ENCODE peak calls at places on chromosomes 1 and 21, in ten cellular contexts. M is mucosa of descending colon, P is mammary epithelial cell, B is PC-3, Z is body of pancreas, G is stomach, X is aorta, S is thoracic aorta, D is iPS DF 6.9, L is ovary. R is an unnamed sample. For H3K4me1, the result is how much of the 10 kb centered on the place peaks cover.

GRCh38 chr1:223846668-223847007 is 891 bp upstream of the TP53BP2 start:
- DNase-seq in M (peak), P (no peak), B (peak), Z (peak), G (no peak), X (no peak), S (no peak), D (no peak), L (peak), R (no peak)

GRCh38 chr1:61293197-61293596 is 210.8 kb downstream of the NFIA start:
- DNase-seq in M (no peak), P (peak), B (peak), Z (no peak), G (no peak), X (no peak), S (no peak), D (no peak), L (no peak), R (no peak)

GRCh38 chr1:167486090-167486824 is 32.1 kb downstream of the CD247 start:
- DNase-seq in M (peak), P (no peak), B (no peak), Z (no peak), G (no peak), X (no peak), S (no peak), D (no peak), L (no peak), R (peak)

GRCh38 chr1:79235221-79236002 is 228.9 kb upstream of the ADGRL4 start:
- DNase-seq in M (no peak), P (peak), B (peak), Z (no peak), G (no peak), X (no peak), S (no peak), D (no peak), L (no peak), R (no peak)

GRCh38 chr1:57637155-57637554 is 213.3 kb upstream of the DAB1 start:
- DNase-seq in M (no peak), P (no peak), B (no peak), Z (no peak), G (no peak), X (no peak), S (no peak), D (no peak), L (no peak), R (no peak)

GRCh38 chr1:54474500-54475235 is 68.5 kb upstream of the SSBP3 start:
- DNase-seq in M (no peak), P (no peak), B (no peak), Z (no peak), G (no peak), X (no peak), S (no peak), D (no peak), L (peak), R (no peak)

GRCh38 chr21:41783476-41784150 is 16.8 kb upstream of the RIPK4 start:
- DNase-seq in M (peak), P (peak), B (peak), Z (peak), G (peak), X (no peak), S (no peak), D (no peak), L (no peak), R (no peak)

GRCh38 chr1:220300442-220301121 is 28.3 kb upstream of the RAB3GAP2 start:
- DNase-seq in M (peak), P (peak), B (peak), Z (peak), G (peak), X (peak), S (peak), D (no peak), L (peak), R (peak)

GRCh38 chr1:22465018-22465565 is 13.4 kb downstream of the ZBTB40 start:
- DNase-seq in M (no peak), P (no peak), B (no peak), Z (no peak), G (no peak), X (no peak), S (no peak), D (no peak), L (no peak), R (no peak)

GRCh38 chr1:153682730-153683129 is 4.2 kb downstream of the NPR1 start:
- DNase-seq in M (no peak), P (no peak), B (no peak), Z (no peak), G (no peak), X (no peak), S (no peak), D (no peak), L (no peak), R (no peak)

GRCh38 chr1:9239622-9240401 is 5.2 kb downstream of the H6PD start:
- DNase-seq in M (peak), P (peak), B (no peak), Z (peak), G (peak), X (peak), S (no peak), D (no peak), L (peak), R (peak)

GRCh38 chr1:31381394-31382287 is 8.8 kb upstream of the FABP3 start:
- DNase-seq in M (peak), P (no peak), B (peak), Z (no peak), G (peak), X (no peak), S (no peak), D (no peak), L (no peak), R (peak)

GRCh38 chr1:203213126-203213525 is 16.3 kb downstream of the CHIT1 start:
- DNase-seq in M (no peak), P (no peak), B (no peak), Z (no peak), G (no peak), X (no peak), S (no peak), D (no peak), L (no peak), R (no peak)

GRCh38 chr1:5751833-5752714 is 240.2 kb downstream of the NPHP4 start:
- DNase-seq in M (no peak), P (no peak), B (no peak), Z (no peak), G (no peak), X (peak), S (no peak), D (no peak), L (peak), R (no peak)

GRCh38 chr21:32167513-32167912 is 111.3 kb downstream of the MIS18A start:
- DNase-seq in M (no peak), P (no peak), B (no peak), Z (no peak), G (no peak), X (no peak), S (no peak), D (no peak), L (no peak), R (no peak)

GRCh38 chr1:166090244-166090643 is 76.6 kb downstream of the FAM78B start:
- DNase-seq in M (no peak), P (no peak), B (no peak), Z (no peak), G (no peak), X (no peak), S (no peak), D (no peak), L (no peak), R (no peak)

GRCh38 chr1:24117722-24118409 is 5.9 kb upstream of the MYOM3 start:
- DNase-seq in M (peak), P (peak), B (peak), Z (no peak), G (peak), X (no peak), S (no peak), D (no peak), L (no peak), R (no peak)

GRCh38 chr1:100699744-100700143 is 19.8 kb upstream of the VCAM1 start:
- DNase-seq in M (no peak), P (no peak), B (peak), Z (no peak), G (no peak), X (no peak), S (no peak), D (no peak), L (no peak), R (no peak)

GRCh38 chr1:180151508-180151907 is 3.2 kb upstream of the QSOX1 start:
- DNase-seq in M (no peak), P (peak), B (peak), Z (no peak), G (no peak), X (no peak), S (no peak), D (no peak), L (no peak), R (no peak)

GRCh38 chr21:36156815-36157670 is at the start of gene DOP1B:
- DNase-seq in M (peak), P (no peak), B (peak), Z (no peak), G (no peak), X (no peak), S (no peak), D (no peak), L (no peak), R (peak)

GRCh38 chr1:116586741-116587143 is 15.9 kb upstream of the CD58 start:
- DNase-seq in M (no peak), P (no peak), B (peak), Z (no peak), G (no peak), X (no peak), S (no peak), D (no peak), L (no peak), R (no peak)

GRCh38 chr1:186985889-186986491 is 157.2 kb downstream of the PLA2G4A start:
- DNase-seq in M (no peak), P (peak), B (peak), Z (no peak), G (no peak), X (no peak), S (no peak), D (peak), L (no peak), R (no peak)

GRCh38 chr21:45803613-45804340 is 160.3 kb downstream of the PCBP3 start:
- DNase-seq in M (no peak), P (no peak), B (no peak), Z (no peak), G (no peak), X (no peak), S (no peak), D (no peak), L (no peak), R (no peak)

GRCh38 chr1:246417152-246417812 is 89.8 kb downstream of the SMYD3 start:
- DNase-seq in M (no peak), P (peak), B (peak), Z (no peak), G (no peak), X (no peak), S (no peak), D (no peak), L (no peak), R (no peak)

GRCh38 chr1:61083014-61083798 is 845 bp downstream of the NFIA start:
- DNase-seq in M (peak), P (peak), B (peak), Z (peak), G (peak), X (no peak), S (no peak), D (no peak), L (peak), R (peak)

GRCh38 chr1:176905648-176906047 is 258.9 kb downstream of the ASTN1 start:
- DNase-seq in M (no peak), P (no peak), B (no peak), Z (no peak), G (no peak), X (no peak), S (no peak), D (no peak), L (no peak), R (no peak)

GRCh38 chr21:34122047-34122446 is 48.7 kb downstream of the MRPS6 start:
- DNase-seq in M (no peak), P (no peak), B (no peak), Z (peak), G (peak), X (no peak), S (no peak), D (no peak), L (no peak), R (no peak)

GRCh38 chr1:20080441-20081330 is 10.7 kb downstream of the PLA2G5 start:
- DNase-seq in M (no peak), P (no peak), B (peak), Z (no peak), G (no peak), X (peak), S (no peak), D (no peak), L (no peak), R (no peak)

GRCh38 chr1:194705123-194705522 is 1518.7 kb upstream of the B3GALT2 start:
- DNase-seq in M (no peak), P (no peak), B (no peak), Z (no peak), G (no peak), X (no peak), S (no peak), D (no peak), L (no peak), R (no peak)

GRCh38 chr21:37198989-37199924 is 67.9 kb downstream of the VPS26C start:
- DNase-seq in M (no peak), P (peak), B (peak), Z (no peak), G (no peak), X (no peak), S (no peak), D (no peak), L (no peak), R (no peak)

GRCh38 chr1:185409345-185409744 is 92.3 kb upstream of the IVNS1ABP start:
- DNase-seq in M (no peak), P (no peak), B (no peak), Z (no peak), G (no peak), X (no peak), S (no peak), D (no peak), L (no peak), R (no peak)

GRCh38 chr1:153760440-153760839 is 14.8 kb upstream of the SLC27A3 start:
- DNase-seq in M (no peak), P (no peak), B (no peak), Z (no peak), G (no peak), X (no peak), S (no peak), D (no peak), L (no peak), R (no peak)

GRCh38 chr1:46487818-46488218 is 1.8 kb upstream of the DMBX1 start:
- DNase-seq in M (no peak), P (no peak), B (no peak), Z (no peak), G (no peak), X (no peak), S (no peak), D (no peak), L (no peak), R (no peak)

GRCh38 chr1:11878891-11879190 is 20.1 kb upstream of the NPPB start:
- DNase-seq in M (no peak), P (no peak), B (no peak), Z (no peak), G (no peak), X (no peak), S (no peak), D (no peak), L (no peak), R (no peak)

GRCh38 chr1:234600418-234601216 is 9.4 kb downstream of the IRF2BP2 start:
- DNase-seq in M (peak), P (peak), B (peak), Z (peak), G (peak), X (peak), S (no peak), D (no peak), L (peak), R (peak)
- H3K4me1 ChIP-seq in M (under half), P (under half), B (under half), Z (half or more), G (under half), X (under half), S (half or more), D (under half), L (under half), R (half or more)

GRCh38 chr1:92837062-92837461 is 5.2 kb downstream of the RPL5 start:
- DNase-seq in M (no peak), P (no peak), B (no peak), Z (no peak), G (no peak), X (no peak), S (no peak), D (no peak), L (no peak), R (no peak)

GRCh38 chr1:92833840-92834239 is 2.0 kb downstream of the RPL5 start:
- DNase-seq in M (no peak), P (no peak), B (no peak), Z (no peak), G (no peak), X (no peak), S (no peak), D (no peak), L (no peak), R (no peak)

GRCh38 chr1:92832537-92833160 is 809 bp downstream of the RPL5 start:
- DNase-seq in M (no peak), P (no peak), B (no peak), Z (peak), G (no peak), X (no peak), S (no peak), D (no peak), L (no peak), R (no peak)

GRCh38 chr1:92831762-92832536 is at the start of gene RPL5:
- DNase-seq in M (peak), P (peak), B (peak), Z (peak), G (peak), X (peak), S (peak), D (peak), L (peak), R (peak)

GRCh38 chr1:92834617-92835016 is 2.8 kb downstream of the RPL5 start:
- DNase-seq in M (no peak), P (no peak), B (no peak), Z (no peak), G (no peak), X (no peak), S (no peak), D (no peak), L (no peak), R (no peak)
- H3K4me3 ChIP-seq in M (no peak), P (peak), B (peak), Z (no peak), G (peak), X (no peak), S (no peak), D (no peak), L (no peak), R (peak)

DNA sequence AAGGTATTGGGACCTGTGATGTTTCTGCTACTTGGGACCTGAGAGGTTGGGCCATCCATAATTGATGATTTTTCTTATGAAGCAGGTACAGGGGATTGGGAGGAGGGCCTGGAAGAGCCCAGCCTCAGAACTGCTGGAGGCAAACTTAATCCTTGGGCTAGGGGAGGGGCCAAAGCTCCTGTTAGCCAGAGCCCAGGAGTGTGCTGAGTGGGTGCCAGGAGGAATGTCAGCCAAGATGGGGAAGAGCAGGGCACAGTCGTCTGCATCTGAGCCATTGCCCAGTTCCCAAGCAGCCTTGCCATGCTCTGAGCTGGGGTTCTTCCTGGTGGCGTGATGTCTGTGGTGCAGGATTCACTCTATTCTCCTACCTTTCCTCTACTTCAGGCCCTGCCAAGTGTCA is 5.8 kb downstream of the MAPKAPK2 start:
- DNase-seq in M (no peak), P (no peak), B (no peak), Z (peak), G (peak), X (peak), S (no peak), D (no peak), L (no peak), R (peak)
- H3K4me1 ChIP-seq in M (half or more), P (under half), B (under half), Z (half or more), G (half or more), X (under half), S (half or more), D (under half), L (under half), R (half or more)

DNA sequence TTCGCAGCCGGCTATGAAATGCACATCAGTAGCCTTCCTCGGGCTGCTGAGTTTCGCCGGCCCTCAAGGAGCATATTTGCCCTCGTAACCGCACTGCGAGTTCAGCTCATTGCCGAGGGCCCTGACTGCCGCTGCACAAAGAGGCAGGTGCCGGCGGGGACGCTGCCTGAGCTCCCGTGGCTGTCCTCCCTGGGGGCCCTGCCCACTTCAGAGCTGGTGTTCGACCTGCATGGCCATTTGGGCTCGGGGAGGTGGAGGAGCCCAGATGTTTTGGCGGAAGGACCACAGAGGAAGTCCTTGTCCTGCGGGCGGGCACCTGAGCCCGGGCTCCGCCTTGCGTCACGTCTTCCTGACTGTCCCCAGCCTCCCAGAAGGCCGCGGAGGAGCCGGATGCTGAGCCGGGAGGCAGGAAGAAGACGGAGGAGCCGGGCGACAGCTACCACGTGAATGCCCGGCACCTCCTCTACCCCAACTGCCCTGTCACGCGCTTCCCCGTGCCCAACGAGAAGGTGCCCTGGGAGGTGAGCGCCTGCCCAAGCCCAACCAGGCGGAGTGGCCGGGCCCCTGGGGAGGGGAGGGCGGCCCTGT is 29.9 kb upstream of the LRRC3 start:
- DNase-seq in M (no peak), P (peak), B (peak), Z (no peak), G (no peak), X (peak), S (no peak), D (no peak), L (no peak), R (peak)
- H3K4me3 ChIP-seq in M (no peak), P (peak), B (peak), Z (no peak), G (no peak), X (no peak), S (no peak), D (no peak), L (no peak), R (peak)

DNA sequence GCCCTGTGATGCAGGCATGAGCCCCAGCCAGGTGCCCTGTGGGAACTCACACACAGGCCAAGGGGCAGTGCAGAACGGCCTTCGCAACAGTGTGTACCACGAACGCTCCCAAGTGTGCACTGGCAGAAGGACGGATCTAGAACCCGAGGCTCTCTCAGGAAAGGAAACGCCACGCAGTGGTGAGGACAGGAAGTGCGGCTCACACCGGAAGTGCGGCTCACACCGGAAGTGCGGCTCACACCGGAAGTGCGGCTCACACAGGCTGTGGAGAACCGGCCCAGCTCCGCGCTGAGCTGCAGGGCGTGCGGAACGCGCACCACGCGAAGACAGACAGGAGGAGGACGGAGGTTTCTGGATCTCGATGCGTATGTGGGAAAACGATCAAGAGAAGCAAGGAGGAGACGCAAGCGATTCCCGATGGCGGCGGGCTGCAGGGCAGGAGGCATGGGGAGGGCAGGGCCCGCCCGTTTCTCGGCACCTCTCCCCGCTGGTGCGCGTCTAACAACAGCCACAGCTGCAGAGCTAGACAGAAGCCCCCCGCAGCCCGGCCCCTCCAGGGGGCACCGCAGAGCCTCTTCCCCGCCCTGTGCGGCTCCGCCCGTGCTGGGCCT is 35.9 kb upstream of the TMEM52 start:
- DNase-seq in M (no peak), P (no peak), B (no peak), Z (no peak), G (no peak), X (peak), S (no peak), D (no peak), L (no peak), R (no peak)
- H3K4me1 ChIP-seq in M (under half), P (under half), B (under half), Z (under half), G (under half), X (under half), S (under half), D (under half), L (under half), R (under half)

DNA sequence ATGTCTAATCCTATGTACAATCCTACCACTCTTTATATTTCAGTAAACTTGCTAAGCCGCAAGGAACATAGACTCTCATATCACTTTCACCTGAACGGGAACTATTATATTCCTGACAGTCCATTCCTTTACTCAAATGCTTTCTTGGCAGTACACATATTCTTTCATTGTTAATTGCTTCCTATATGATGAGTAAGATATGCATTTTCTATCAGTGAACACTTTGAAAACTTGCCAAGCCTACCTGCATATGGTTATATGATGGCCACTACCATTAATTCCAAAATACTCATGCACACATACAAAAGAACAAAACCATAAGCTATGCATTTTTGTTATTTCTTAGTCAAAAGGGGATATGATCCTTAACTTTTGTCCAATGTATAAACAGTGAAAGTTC is 341.5 kb downstream of the VAV3 start:
- DNase-seq in M (no peak), P (no peak), B (peak), Z (no peak), G (no peak), X (no peak), S (no peak), D (no peak), L (no peak), R (no peak)
- H3K4me3 ChIP-seq in M (no peak), P (no peak), B (no peak), Z (no peak), G (no peak), X (no peak), S (no peak), D (no peak), L (no peak), R (no peak)

R was measured in left ventricle myocardium inferior.